ENCODE peak calls at places on chromosome 18, in six cellular contexts. R is sigmoid colon, D is mesenchymal stem cell, S is A549, N is tibial nerve, P is thoracic aorta. T is an unnamed sample. For H3K4me1, the result is how much of the 10 kb centered on the place peaks cover.

GRCh38 chr18:75128911-75129716 is 79.8 kb downstream of the PTGR3 start:
- DNase-seq in R (no peak), P (no peak), D (no peak), S (no peak), N (no peak), T (no peak)

GRCh38 chr18:4987452-4988405 is 209.3 kb downstream of the AKAIN1 start:
- DNase-seq in S (no peak), D (no peak), P (no peak), R (no peak), N (no peak), T (no peak)

GRCh38 chr18:9139400-9140039 is 2.9 kb downstream of the ANKRD12 start:
- DNase-seq in R (no peak), N (no peak), S (no peak), D (no peak), P (no peak), T (no peak)

GRCh38 chr18:58781627-58782194 is 83.0 kb upstream of the ZNF532 start:
- DNase-seq in R (peak), S (peak), D (peak), N (peak), P (peak), T (peak)

GRCh38 chr18:26911840-26912239 is 46.3 kb upstream of the AQP4 start:
- DNase-seq in R (no peak), N (no peak), P (no peak), D (no peak), S (no peak), T (no peak)

GRCh38 chr18:63451774-63452173 is 25.0 kb upstream of the SERPINB5 start:
- DNase-seq in S (no peak), P (no peak), D (peak), R (peak), N (no peak), T (no peak)

GRCh38 chr18:6569813-6570212 is 155.1 kb upstream of the L3MBTL4 start:
- DNase-seq in N (no peak), D (no peak), P (no peak), S (no peak), R (no peak), T (no peak)

GRCh38 chr18:55543130-55543704 is 44.8 kb downstream of the TCF4 start:
- DNase-seq in S (no peak), N (no peak), D (no peak), R (no peak), P (no peak), T (no peak)

GRCh38 chr18:52395146-52395852 is 55.3 kb downstream of the DCC start:
- DNase-seq in N (no peak), S (no peak), R (no peak), D (no peak), P (no peak), T (no peak)

GRCh38 chr18:13645093-13645492 is 81.3 kb downstream of the FAM210A start:
- DNase-seq in D (no peak), N (no peak), S (no peak), P (no peak), R (peak), T (no peak)
- H3K4me1 ChIP-seq in D (under half), N (under half), S (under half), P (under half), R (under half), T (under half)

GRCh38 chr18:48932462-48932818 is 18.3 kb downstream of the SMAD7 start:
- DNase-seq in S (no peak), P (no peak), D (no peak), R (no peak), N (no peak), T (no peak)

GRCh38 chr18:48934400-48934707 is 16.4 kb downstream of the SMAD7 start:
- DNase-seq in R (no peak), P (no peak), N (no peak), S (no peak), D (no peak), T (no peak)

GRCh38 chr18:48934708-48935432 is 15.9 kb downstream of the SMAD7 start:
- DNase-seq in R (peak), P (no peak), N (peak), S (no peak), D (peak), T (no peak)

GRCh38 chr18:48932822-48933510 is 17.8 kb downstream of the SMAD7 start:
- DNase-seq in P (no peak), D (peak), S (no peak), N (peak), R (no peak), T (no peak)

GRCh38 chr18:48933578-48934399 is 17.0 kb downstream of the SMAD7 start:
- DNase-seq in S (no peak), P (no peak), N (no peak), D (no peak), R (no peak), T (no peak)
- H3K4me1 ChIP-seq in S (half or more), P (half or more), N (half or more), D (half or more), R (half or more), T (half or more)

DNA sequence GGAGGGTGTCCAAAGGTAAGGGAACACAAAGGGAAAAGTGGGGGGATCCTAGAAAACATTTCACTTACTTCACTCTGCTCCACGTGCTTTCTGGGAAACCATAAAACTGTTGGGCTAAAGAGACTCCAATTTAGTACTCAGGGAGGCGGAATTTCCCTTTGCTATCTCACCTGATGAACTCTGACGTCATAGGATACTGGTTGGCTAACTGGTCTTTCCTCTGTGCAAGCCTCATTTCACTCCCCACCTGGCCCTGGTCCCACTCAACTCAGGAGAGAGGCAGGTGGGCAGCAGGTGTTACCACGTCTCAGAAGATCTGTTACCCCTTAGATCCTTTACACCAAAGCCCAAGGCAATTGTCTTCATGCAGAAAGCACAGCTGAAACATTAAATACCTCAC is 51.8 kb upstream of the PMAIP1 start:
- DNase-seq in D (no peak), N (no peak), R (no peak), P (no peak), S (no peak), T (no peak)
- H3K4me1 ChIP-seq in D (under half), N (under half), R (under half), P (under half), S (under half), T (under half)

GRCh38 chr18:53745986-53746385 is 478.5 kb downstream of the MBD2 start:
- DNase-seq in P (no peak), R (no peak), S (no peak), D (no peak), N (no peak), T (no peak)
- H3K4me1 ChIP-seq in P (under half), R (under half), S (under half), D (under half), N (under half), T (under half)

GRCh38 chr18:7764406-7764805 is 197.3 kb downstream of the PTPRM start:
- DNase-seq in P (no peak), R (no peak), D (no peak), N (no peak), S (no peak), T (no peak)
- H3K4me1 ChIP-seq in P (under half), R (under half), D (under half), N (under half), S (half or more), T (under half)

GRCh38 chr18:23384778-23385736 is 68.0 kb upstream of the RIOK3 start:
- DNase-seq in S (no peak), R (no peak), N (no peak), P (no peak), D (no peak), T (no peak)

GRCh38 chr18:23388357-23388756 is 64.7 kb upstream of the RIOK3 start:
- DNase-seq in R (no peak), P (no peak), N (no peak), D (no peak), S (no peak), T (no peak)

GRCh38 chr18:23391156-23391555 is 61.9 kb upstream of the RIOK3 start:
- DNase-seq in P (no peak), D (no peak), S (no peak), R (no peak), N (no peak), T (no peak)

GRCh38 chr18:23387265-23387664 is 65.8 kb upstream of the RIOK3 start:
- DNase-seq in R (no peak), D (no peak), P (no peak), N (no peak), S (no peak), T (no peak)

DNA sequence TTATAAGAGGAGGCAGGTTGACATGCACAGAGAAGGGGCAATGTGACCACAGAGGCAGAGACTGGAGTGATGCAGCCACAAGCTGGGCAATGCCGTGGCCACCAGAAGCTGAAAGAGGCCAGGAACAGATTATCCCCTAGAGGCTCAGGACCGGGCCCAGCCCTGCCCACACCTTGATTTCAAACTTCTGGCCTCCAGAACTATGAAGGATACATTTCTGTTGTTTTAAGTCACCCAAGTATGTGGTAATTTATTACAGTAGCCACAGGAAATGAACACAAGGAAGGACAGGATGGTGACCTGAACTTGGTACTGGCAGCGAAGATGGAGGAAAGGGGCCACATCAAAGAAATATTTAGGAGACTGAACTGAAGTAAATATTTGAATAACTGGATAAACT is 66.8 kb upstream of the RIOK3 start:
- DNase-seq in D (no peak), P (no peak), R (no peak), S (no peak), N (no peak), T (no peak)
- H3K4me1 ChIP-seq in D (under half), P (under half), R (under half), S (under half), N (under half), T (under half)

DNA sequence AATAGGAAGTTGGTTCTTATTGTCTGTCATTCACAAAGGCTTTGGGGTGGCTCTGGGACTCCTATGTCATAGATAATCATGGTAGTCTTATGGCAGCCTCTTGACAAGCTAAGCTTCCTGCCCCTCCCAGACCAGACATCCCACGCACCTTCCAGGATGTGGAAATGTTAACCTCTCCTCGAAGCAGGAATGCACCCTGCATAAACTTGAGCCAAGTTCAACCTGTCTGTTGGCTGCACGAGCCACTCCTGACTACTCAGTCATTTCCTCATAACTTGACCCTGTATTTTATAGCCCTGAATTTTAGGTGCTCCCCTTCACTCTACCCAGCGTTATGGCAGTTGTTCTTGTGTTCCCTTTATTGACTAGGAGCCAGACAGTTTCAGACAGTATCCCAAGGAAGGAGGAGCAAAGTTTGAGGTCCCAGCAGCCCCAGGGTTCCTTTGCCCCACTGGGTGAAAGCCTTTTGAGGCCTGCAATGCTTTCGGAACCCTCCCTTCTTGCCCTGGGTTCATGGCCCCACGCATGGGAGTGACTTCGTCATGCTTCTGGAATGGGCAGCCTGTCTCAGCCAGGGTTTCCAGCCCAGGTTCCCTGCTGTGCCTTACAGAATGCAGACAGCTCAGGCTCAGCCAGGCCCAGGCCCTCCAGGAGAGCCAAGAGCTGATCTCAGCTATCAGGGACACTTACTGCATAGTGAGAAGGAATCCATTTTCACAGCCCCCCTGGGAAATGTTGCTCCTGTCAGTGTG is 15.6 kb upstream of the INO80C start:
- DNase-seq in D (peak), S (peak), N (no peak), R (no peak), P (no peak), T (no peak)
- H3K4me1 ChIP-seq in D (under half), S (under half), N (under half), R (under half), P (under half), T (under half)

T was measured in breast epithelium.